ENCODE peak calls at places on chromosomes 7 and 10, in six cellular contexts. H is ovary, N is dorsolateral prefrontal cortex, K is fibroblast of lung, Q is breast epithelium, T is heart right ventricle. J is an unnamed sample.
A peak's percentile ranks its signal among the peaks of the same experiment; 100 is the strongest.

GRCh38 chr10:11895108-11895466 is 71.9 kb downstream of the PROSER2 start:
- DNase-seq in H (no peak), N (no peak), K (no peak), Q (no peak), T (no peak), J (no peak)

GRCh38 chr7:98548370-98548769 is 68.7 kb upstream of the NPTX2 start:
- DNase-seq in H (no peak), N (no peak), K (no peak), Q (no peak), T (no peak), J (no peak)

GRCh38 chr7:147405621-147406020 is 1184.9 kb upstream of the C7orf33 start:
- DNase-seq in H (no peak), N (no peak), K (no peak), Q (no peak), T (no peak), J (no peak)

GRCh38 chr10:22997102-22997501 is 69.2 kb downstream of the ARMC3 start:
- DNase-seq in H (no peak), N (no peak), K (peak; percentile 62), Q (no peak), T (no peak), J (no peak)

GRCh38 chr10:34280599-34281374 is 534.3 kb downstream of the PARD3 start:
- DNase-seq in H (peak; percentile 68), N (no peak), K (peak; percentile 98), Q (peak; percentile 72), T (no peak), J (peak; percentile 65)

GRCh38 chr10:128173383-128173782 is 47.2 kb upstream of the MKI67 start:
- DNase-seq in H (no peak), N (no peak), K (peak; percentile 8), Q (no peak), T (no peak), J (no peak)

GRCh38 chr7:3027005-3027404 is 16.7 kb downstream of the CARD11 start:
- DNase-seq in H (no peak), N (no peak), K (no peak), Q (no peak), T (no peak), J (no peak)

GRCh38 chr7:16063241-16063640 is 358.1 kb downstream of the CRPPA start:
- DNase-seq in H (no peak), N (no peak), K (no peak), Q (no peak), T (no peak), J (no peak)

GRCh38 chr10:29257106-29257783 is 31.6 kb upstream of the LYZL1 start:
- DNase-seq in H (peak; percentile 90), N (no peak), K (peak; percentile 98), Q (peak; percentile 38), T (peak; percentile 20), J (peak; percentile 28)

GRCh38 chr10:99711129-99711719 is 20.7 kb downstream of the COX15 start:
- DNase-seq in H (no peak), N (no peak), K (peak; percentile 76), Q (no peak), T (no peak), J (peak; percentile 4)

GRCh38 chr7:113831509-113831908 is 87.3 kb downstream of the PPP1R3A start:
- DNase-seq in H (no peak), N (no peak), K (peak; percentile 66), Q (no peak), T (no peak), J (no peak)

GRCh38 chr7:75048435-75049379 is 24.9 kb downstream of the RCC1L start:
- DNase-seq in H (peak; percentile 38), N (no peak), K (peak; percentile 61), Q (no peak), T (no peak), J (no peak)

GRCh38 chr7:1242601-1243289 is 10.1 kb downstream of the UNCX start:
- DNase-seq in H (no peak), N (no peak), K (no peak), Q (no peak), T (no peak), J (no peak)
- H3K4me3 ChIP-seq in H (no peak overlapping the region), N (no peak overlapping the region), K (no peak overlapping the region), Q (no peak overlapping the region), T (no peak overlapping the region), J (no peak overlapping the region)

DNA sequence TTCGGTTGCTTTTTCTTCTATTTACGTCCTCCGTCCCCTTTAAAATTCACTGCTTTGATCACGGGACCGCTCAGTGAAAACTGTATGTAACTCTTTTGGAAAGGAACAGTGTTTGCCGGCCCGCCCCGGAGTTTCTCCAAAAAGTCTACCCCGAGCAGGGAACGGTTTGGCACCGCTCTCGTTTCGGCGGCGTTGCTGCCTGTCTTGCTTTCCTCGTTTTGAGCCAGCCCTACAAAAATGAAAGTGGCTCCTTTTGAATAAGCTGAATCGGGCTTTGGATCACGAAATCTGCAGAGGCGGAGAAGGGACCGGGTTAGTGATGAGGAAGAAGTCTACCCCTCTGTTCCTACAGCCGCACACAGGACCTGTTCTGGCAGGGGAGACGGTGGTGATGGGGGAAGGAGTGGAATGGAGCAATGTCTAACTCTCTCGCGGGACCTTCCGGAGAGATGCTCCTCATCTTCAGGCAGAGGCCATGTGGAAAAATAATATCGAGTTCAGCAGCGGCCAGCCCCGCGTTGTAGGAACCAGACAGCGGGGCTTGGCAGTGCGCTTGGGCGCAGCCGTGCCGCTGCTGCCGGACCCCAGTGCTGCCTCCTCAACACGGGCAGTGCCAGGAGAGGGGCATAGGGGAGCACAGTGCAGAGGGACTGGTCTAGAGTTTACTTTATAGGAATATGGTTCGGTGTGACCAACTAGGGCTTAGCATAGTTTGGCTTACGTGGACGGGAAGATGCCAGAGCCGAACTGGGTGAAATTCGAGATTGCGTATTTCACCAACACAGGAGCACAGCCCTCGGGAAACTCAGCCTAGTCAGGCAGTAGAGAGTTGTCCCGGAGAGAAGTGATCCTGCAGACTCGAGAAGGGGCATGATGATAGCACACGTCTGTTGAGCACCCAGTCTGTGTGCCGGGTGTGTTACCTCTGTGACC is 1.4 kb downstream of the HTRA1 start:
- DNase-seq in H (peak; percentile 62), N (no peak), K (peak; percentile 66), Q (peak; percentile 45), T (peak; percentile 67), J (no peak)
- TF ChIP-seq CTCF in H (no peak), N (no peak), K (no peak), Q (no peak), T (no peak), J (no peak)

DNA sequence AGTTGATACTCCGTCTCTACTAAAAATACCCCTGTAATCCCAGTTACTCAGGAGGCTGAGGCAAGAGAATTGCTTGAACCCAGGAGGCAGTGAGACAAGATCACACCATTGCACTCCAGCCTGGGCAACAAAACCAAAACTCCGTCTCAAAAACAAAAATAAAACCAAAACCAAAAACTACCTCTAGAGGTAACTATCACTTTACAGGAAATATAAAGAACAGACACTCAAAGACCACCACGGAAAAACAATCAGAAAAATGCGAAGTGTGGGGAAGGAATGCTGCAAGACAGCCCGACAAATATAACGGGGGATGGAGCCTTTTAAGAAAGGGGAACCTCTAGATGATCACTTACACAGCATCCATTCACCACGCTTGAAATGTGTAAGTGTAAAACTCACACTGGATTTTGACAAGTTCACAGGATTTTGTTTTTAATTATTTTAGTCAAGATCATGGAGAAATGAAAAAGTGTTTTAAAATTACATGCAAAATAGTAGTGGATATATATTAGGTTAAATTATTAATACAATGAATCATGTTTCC is 4.2 kb downstream of the HNRNPF start:
- DNase-seq in H (no peak), N (no peak), K (no peak), Q (no peak), T (no peak), J (no peak)
- H3K4me3 ChIP-seq in H (no peak overlapping the region), N (no peak overlapping the region), K (peak overlapping the region; percentile 32), Q (no peak overlapping the region), T (no peak overlapping the region), J (no peak overlapping the region)

GRCh38 chr10:61815505-61815904 is 86.0 kb upstream of the ARID5B start:
- DNase-seq in H (no peak), N (no peak), K (no peak), Q (no peak), T (no peak), J (no peak)

GRCh38 chr10:61822781-61823230 is 78.7 kb upstream of the ARID5B start:
- DNase-seq in H (no peak), N (no peak), K (no peak), Q (no peak), T (no peak), J (peak; percentile 25)

GRCh38 chr10:61821153-61821552 is 80.3 kb upstream of the ARID5B start:
- DNase-seq in H (no peak), N (no peak), K (no peak), Q (no peak), T (no peak), J (peak; percentile 68)

GRCh38 chr10:61822096-61822495 is 79.4 kb upstream of the ARID5B start:
- DNase-seq in H (no peak), N (no peak), K (no peak), Q (no peak), T (no peak), J (no peak)

DNA sequence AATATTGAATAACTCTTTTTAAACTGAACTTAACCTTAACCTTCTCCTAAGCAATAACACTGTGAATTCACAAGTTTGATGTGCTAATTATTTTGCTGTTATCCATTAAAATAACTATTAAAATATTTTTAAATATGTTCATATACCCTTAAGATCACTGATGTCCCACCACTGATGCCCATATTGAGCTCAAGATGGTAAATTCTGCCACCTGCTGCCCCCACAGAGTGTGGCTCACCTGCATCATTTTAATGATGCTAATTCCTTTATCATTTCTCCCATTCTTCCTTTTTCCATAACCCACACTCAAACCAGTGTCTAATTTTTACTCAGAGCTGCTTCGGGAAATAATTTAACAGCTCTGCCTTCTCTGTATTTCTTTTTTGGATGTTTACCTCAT is 82.3 kb upstream of the ARID5B start:
- DNase-seq in H (no peak), N (no peak), K (no peak), Q (no peak), T (no peak), J (no peak)
- TF ChIP-seq CTCF in H (no peak), N (no peak), K (no peak), Q (no peak), T (no peak), J (no peak)

GRCh38 chr7:83324596-83324995 is 161.9 kb upstream of the PCLO start:
- DNase-seq in H (no peak), N (no peak), K (no peak), Q (no peak), T (no peak), J (no peak)
- H3K4me3 ChIP-seq in H (no peak overlapping the region), N (no peak overlapping the region), K (no peak overlapping the region), Q (no peak overlapping the region), T (no peak overlapping the region), J (no peak overlapping the region)

GRCh38 chr7:21041252-21041651 is 254.6 kb upstream of the SP8 start:
- DNase-seq in H (no peak), N (no peak), K (no peak), Q (no peak), T (no peak), J (no peak)
- TF ChIP-seq CTCF in H (no peak), N (no peak), K (no peak), Q (no peak), T (no peak), J (no peak)

GRCh38 chr10:688287-688620 is 1.2 kb downstream of the DIP2C start:
- DNase-seq in H (no peak), N (no peak), K (no peak), Q (no peak), T (no peak), J (no peak)
- H3K4me3 ChIP-seq in H (peak overlapping the region; percentile 76), N (peak overlapping the region; percentile 84), K (peak overlapping the region; percentile 76), Q (peak overlapping the region; percentile 77), T (peak overlapping the region; percentile 84), J (peak overlapping the region; percentile 74)

J was measured in retinal pigment epithelial cell.